ENCODE peak calls at places on chromosome 2, in four cellular contexts. J, F, X and H are unnamed samples.

GRCh38 chr2:19844750-19845149 is 57.0 kb downstream of the TTC32 start:
- DNase-seq in X (peak), J (no peak), F (no peak), H (no peak)

GRCh38 chr2:205692095-205692494 is 9.8 kb downstream of the NRP2 start:
- DNase-seq in X (no peak), J (no peak), F (no peak), H (no peak)

GRCh38 chr2:187264612-187265011 is 183.4 kb downstream of the CALCRL start:
- DNase-seq in F (no peak), J (no peak), X (no peak), H (no peak)

GRCh38 chr2:237059155-237059875 is 26.4 kb upstream of the COPS8 start:
- DNase-seq in J (no peak), F (no peak), X (no peak), H (no peak)

GRCh38 chr2:230814616-230815015 is 50.1 kb upstream of the ITM2C start:
- DNase-seq in X (no peak), F (no peak), J (no peak), H (no peak)

GRCh38 chr2:96869281-96869823 is 528 bp downstream of the SEMA4C start:
- DNase-seq in J (no peak), X (peak), F (peak), H (peak)

GRCh38 chr2:238427435-238428162 is 872 bp downstream of the ASB1 start:
- DNase-seq in J (no peak), X (no peak), F (no peak), H (no peak)

GRCh38 chr2:149679286-149679685 is 91.7 kb upstream of the MMADHC start:
- DNase-seq in X (no peak), J (no peak), F (no peak), H (no peak)

GRCh38 chr2:144943986-144944385 is 424.1 kb upstream of the ZEB2 start:
- DNase-seq in F (no peak), X (no peak), J (no peak), H (no peak)